ENCODE peak calls at places on chromosomes 5 and 9, in seven cellular contexts. C, X, E, K, L, D and S are unnamed samples.

GRCh38 chr5:161547573-161548471 is 1.3 kb upstream of the GABRB2 start:
- DNase-seq in E (no peak), C (peak), D (no peak), L (no peak), X (peak), K (no peak), S (no peak)

GRCh38 chr5:140833993-140834392 is at the start of gene PCDHA7:
- DNase-seq in D (no peak), L (no peak), C (no peak), X (no peak), K (peak), E (no peak), S (no peak)

GRCh38 chr9:116238225-116238624 is 84.6 kb downstream of the PAPPA start:
- DNase-seq in L (peak), E (no peak), X (no peak), K (peak), C (no peak), D (peak), S (no peak)

GRCh38 chr5:139404484-139404840 is 573 bp upstream of the SPATA24 start:
- DNase-seq in D (no peak), C (no peak), X (peak), E (no peak), K (no peak), L (no peak), S (no peak)

GRCh38 chr5:39415186-39415585 is 9.6 kb downstream of the DAB2 start:
- DNase-seq in D (no peak), X (no peak), E (no peak), C (no peak), L (no peak), K (no peak), S (no peak)

GRCh38 chr5:125012727-125013451 is 266.4 kb upstream of the ZNF608 start:
- DNase-seq in L (no peak), K (no peak), C (no peak), D (no peak), E (peak), X (no peak), S (no peak)

GRCh38 chr5:51684794-51685355 is 301.6 kb downstream of the ISL1 start:
- DNase-seq in E (no peak), D (no peak), X (no peak), L (no peak), C (no peak), K (no peak), S (no peak)

GRCh38 chr9:112430006-112430522 is 50.2 kb downstream of the HSDL2 start:
- DNase-seq in K (no peak), E (no peak), C (no peak), L (no peak), D (no peak), X (no peak), S (no peak)

GRCh38 chr5:61162832-61163567 is 732 bp upstream of the SMIM15 start:
- DNase-seq in C (peak), L (no peak), X (no peak), K (peak), E (peak), D (no peak), S (no peak)

GRCh38 chr5:21817668-21818419 is 1035.3 kb downstream of the CDH12 start:
- DNase-seq in L (no peak), D (no peak), C (no peak), X (no peak), E (no peak), K (no peak), S (no peak)

GRCh38 chr5:10288600-10289213 is 19.0 kb downstream of the CMBL start:
- DNase-seq in C (no peak), L (no peak), E (peak), D (no peak), K (no peak), X (no peak), S (no peak)

GRCh38 chr5:73816656-73817420 is 190.8 kb downstream of the ARHGEF28 start:
- DNase-seq in C (no peak), E (no peak), L (no peak), X (no peak), K (peak), D (peak), S (no peak)

GRCh38 chr9:133114451-133114885 is 6.6 kb downstream of the RALGDS start:
- DNase-seq in X (peak), L (no peak), E (peak), C (no peak), K (peak), D (no peak), S (peak)

GRCh38 chr5:113693205-113693553 is 179.7 kb downstream of the YTHDC2 start:
- DNase-seq in L (no peak), C (peak), D (no peak), E (no peak), X (no peak), K (no peak), S (no peak)

GRCh38 chr5:126811515-126812198 is 34.7 kb downstream of the LMNB1 start:
- DNase-seq in E (no peak), X (no peak), C (peak), D (peak), L (no peak), K (peak), S (no peak)

GRCh38 chr5:149387081-149387611 is 8.1 kb upstream of the IL17B start:
- DNase-seq in E (no peak), X (peak), D (no peak), C (no peak), L (no peak), K (peak), S (no peak)

GRCh38 chr5:51882647-51883046 is 499.4 kb downstream of the ISL1 start:
- DNase-seq in E (no peak), L (no peak), C (peak), D (no peak), X (no peak), K (no peak), S (no peak)

GRCh38 chr9:36401179-36401740 is 1.2 kb upstream of the RNF38 start:
- DNase-seq in K (peak), C (peak), E (peak), X (no peak), D (peak), L (no peak), S (peak)

GRCh38 chr9:18891946-18892670 is 140.9 kb downstream of the SAXO1 start:
- DNase-seq in C (no peak), E (no peak), X (no peak), K (no peak), L (no peak), D (no peak), S (no peak)

GRCh38 chr5:158398360-158399201 is 539.6 kb upstream of the CLINT1 start:
- DNase-seq in D (no peak), E (no peak), C (no peak), L (no peak), X (no peak), K (peak), S (no peak)

GRCh38 chr9:83959061-83959460 is 21.0 kb downstream of the HNRNPK start:
- DNase-seq in D (peak), K (peak), L (no peak), C (no peak), X (no peak), E (no peak), S (no peak)

GRCh38 chr9:127751269-127752054 is 16.4 kb upstream of the TOR2A start:
- DNase-seq in D (peak), E (no peak), C (peak), X (no peak), K (no peak), L (no peak), S (no peak)

GRCh38 chr9:36091028-36091953 is 45.2 kb upstream of the GLIPR2 start:
- DNase-seq in L (no peak), C (peak), K (peak), E (peak), X (no peak), D (peak), S (no peak)

GRCh38 chr5:158676642-158677489 is 422.9 kb downstream of the EBF1 start:
- DNase-seq in C (peak), D (no peak), K (no peak), X (no peak), E (no peak), L (no peak), S (no peak)

GRCh38 chr9:15499108-15499507 is 11.7 kb downstream of the PSIP1 start:
- DNase-seq in D (no peak), L (no peak), E (no peak), X (no peak), K (no peak), C (no peak), S (no peak)

GRCh38 chr5:68292316-68292715 is 76.8 kb downstream of the PIK3R1 start:
- DNase-seq in E (no peak), X (no peak), L (no peak), C (no peak), D (peak), K (peak), S (no peak)

GRCh38 chr5:178387061-178387855 is 154.7 kb upstream of the PHYKPL start:
- DNase-seq in D (no peak), E (no peak), K (no peak), C (no peak), L (no peak), X (peak), S (no peak)

GRCh38 chr5:429453-430188 is 13.4 kb upstream of the EXOC3 start:
- DNase-seq in D (peak), E (no peak), X (peak), C (no peak), L (no peak), K (peak), S (no peak)

GRCh38 chr9:116193636-116194035 is 40.0 kb downstream of the PAPPA start:
- DNase-seq in E (no peak), C (no peak), D (peak), L (peak), X (no peak), K (peak), S (no peak)

DNA sequence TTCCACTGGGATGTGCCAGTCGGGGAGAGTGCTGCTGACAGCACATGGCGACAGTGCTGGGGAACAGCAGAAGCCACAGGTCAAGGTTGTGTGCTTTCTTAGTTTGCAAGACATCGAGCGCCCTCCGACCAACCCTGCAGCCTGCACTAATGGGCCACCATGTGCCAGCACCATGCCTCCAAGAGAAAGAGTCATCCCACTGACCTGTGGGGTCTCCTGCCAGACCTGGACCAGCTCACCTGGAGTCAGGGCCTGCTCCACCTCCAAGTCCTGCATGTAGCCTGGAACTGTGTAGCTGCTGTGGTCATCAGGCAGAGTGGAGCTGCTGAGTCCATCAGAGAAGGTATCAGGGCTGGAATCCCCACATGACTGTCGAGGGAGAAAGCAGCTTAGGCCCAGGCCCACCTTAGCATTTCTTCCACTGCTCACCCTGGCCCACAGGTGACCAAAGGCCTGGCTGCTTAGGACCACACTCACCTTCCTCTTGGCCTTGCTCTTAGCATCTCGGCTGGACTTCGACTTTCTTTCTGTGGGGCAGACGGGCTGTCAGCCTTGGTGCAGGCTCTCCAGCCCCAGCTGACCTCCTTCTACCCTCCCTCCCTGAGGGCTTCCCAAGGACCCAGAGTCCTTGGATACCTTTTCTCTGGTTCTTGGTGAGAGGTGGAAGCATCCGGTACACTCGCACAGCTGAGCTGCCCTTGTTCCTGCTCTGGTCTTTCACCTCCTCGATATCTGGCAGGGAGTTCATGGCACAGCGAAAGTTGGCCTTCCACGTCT is 4.1 kb downstream of the IRF1 start:
- DNase-seq in C (no peak), D (no peak), E (no peak), L (no peak), K (no peak), X (no peak), S (no peak)
- H3K27ac ChIP-seq in C (no peak), D (no peak), E (no peak), L (no peak), K (no peak), X (no peak), S (no peak)

GRCh38 chr5:57844410-57844809 is 361.8 kb upstream of the ACTBL2 start:
- DNase-seq in X (no peak), K (no peak), E (no peak), D (no peak), L (no peak), C (peak), S (no peak)

GRCh38 chr5:57845025-57845424 is 362.4 kb upstream of the ACTBL2 start:
- DNase-seq in K (peak), D (no peak), X (no peak), L (no peak), C (no peak), E (no peak), S (no peak)

GRCh38 chr5:57853929-57854697 is 371.5 kb upstream of the ACTBL2 start:
- DNase-seq in L (no peak), X (no peak), E (no peak), D (no peak), K (no peak), C (no peak), S (no peak)

GRCh38 chr5:57855831-57856230 is 373.2 kb upstream of the ACTBL2 start:
- DNase-seq in K (no peak), E (no peak), L (no peak), C (no peak), D (no peak), X (no peak), S (no peak)

DNA sequence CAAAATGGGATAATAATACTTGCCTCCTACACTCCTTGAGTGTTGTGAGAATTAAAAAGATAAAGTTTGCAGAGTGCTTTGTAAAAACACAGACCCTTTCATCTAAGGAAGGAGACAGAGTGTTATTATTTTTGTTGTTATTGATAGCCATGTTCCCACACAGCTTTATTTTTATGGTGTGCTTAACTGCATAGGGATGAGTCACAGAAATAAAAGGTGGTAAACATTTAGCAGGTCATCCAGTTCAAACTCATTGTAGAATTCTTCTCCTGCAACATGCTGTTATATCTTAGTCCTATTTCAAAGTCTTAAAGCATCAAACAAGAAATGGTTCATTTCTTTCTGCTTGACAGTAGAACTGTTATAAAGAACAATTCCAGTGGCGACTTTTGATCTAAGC is 367.5 kb upstream of the ACTBL2 start:
- DNase-seq in D (no peak), X (no peak), C (no peak), L (no peak), E (no peak), K (no peak), S (no peak)
- H3K27ac ChIP-seq in D (no peak), X (no peak), C (no peak), L (no peak), E (no peak), K (no peak), S (no peak)

DNA sequence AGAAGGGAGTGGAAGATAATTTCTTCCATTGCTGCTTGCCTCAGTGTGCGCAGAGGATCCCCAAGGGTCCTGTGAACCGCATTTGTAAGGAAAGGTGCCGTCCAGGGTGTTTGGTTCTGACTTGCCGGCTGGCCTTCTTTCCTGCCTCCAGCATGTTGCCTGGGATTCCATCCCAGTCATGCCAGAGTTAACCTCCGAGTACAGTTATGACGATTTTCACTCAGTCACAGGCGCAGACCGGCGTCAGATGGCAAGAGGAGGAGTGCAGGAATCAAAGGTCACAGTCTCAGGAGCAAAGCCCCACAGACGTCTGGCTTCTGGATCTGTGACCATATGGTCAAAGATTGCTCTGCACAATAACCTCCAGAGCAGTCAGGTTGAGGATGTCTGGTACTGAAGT is 5.9 kb upstream of the GADD45G start:
- DNase-seq in L (no peak), D (no peak), X (no peak), K (no peak), E (no peak), C (no peak), S (no peak)
- H3K27ac ChIP-seq in L (no peak), D (no peak), X (no peak), K (no peak), E (no peak), C (no peak), S (no peak)

DNA sequence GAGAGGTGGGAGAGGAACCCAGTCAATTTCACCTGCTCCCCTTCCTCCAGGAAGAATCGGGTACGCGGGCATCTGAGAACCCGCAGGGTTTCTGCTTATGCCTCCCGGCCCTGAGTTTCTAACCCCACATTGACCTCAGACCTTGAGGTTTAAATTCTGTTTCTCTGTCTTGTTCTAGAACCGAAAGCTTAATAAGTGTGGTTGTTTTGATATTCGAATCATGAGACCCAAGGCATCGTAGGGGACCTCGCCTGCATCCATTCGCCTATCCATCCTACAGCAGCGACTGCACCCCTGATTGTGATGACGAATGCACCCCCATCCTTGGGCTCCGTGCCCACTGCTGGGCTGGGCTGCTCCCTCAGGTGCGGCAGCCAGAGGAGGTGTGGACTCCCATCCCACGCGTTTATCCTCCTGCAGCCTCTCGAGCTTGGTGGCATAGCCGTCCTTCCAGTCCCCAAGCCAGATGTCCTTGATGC is 80.8 kb upstream of the IER5L start:
- DNase-seq in D (no peak), L (no peak), C (no peak), X (peak), E (peak), K (no peak), S (no peak)
- H3K27ac ChIP-seq in D (no peak), L (no peak), C (no peak), X (peak), E (no peak), K (no peak), S (no peak)

DNA sequence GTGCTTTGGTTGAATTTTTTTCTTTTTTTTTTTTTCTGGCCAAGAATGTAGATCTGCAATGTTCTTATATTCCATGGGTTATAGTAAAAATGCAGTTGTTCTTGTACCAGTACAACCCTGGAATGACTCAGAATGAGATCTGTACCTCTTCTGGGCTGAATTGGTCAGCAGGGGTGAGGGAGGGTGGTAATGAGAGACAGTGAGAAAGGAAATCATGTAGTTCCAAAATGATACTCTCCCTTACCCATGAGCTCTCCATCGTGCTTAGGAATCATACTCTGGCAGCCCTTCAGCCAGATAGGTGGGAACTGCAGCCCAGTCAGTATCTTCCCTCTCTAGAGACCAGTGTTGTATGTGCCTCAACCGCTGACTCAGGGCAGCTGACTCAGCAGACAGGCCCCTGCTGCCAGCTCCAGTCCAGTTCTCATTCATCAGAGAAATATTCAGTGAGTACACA is 2.1 kb upstream of the GLIS3 start:
- DNase-seq in K (peak), E (peak), C (peak), X (no peak), L (no peak), D (peak), S (peak)
- H3K27ac ChIP-seq in K (peak), E (peak), C (no peak), X (no peak), L (peak), D (peak), S (no peak)

GRCh38 chr9:123036886-123037540 is 3.5 kb downstream of the GPR21 start:
- DNase-seq in K (no peak), C (no peak), X (no peak), E (no peak), L (no peak), D (no peak), S (no peak)
- H3K27ac ChIP-seq in K (peak), C (no peak), X (peak), E (no peak), L (no peak), D (no peak), S (no peak)

DNA sequence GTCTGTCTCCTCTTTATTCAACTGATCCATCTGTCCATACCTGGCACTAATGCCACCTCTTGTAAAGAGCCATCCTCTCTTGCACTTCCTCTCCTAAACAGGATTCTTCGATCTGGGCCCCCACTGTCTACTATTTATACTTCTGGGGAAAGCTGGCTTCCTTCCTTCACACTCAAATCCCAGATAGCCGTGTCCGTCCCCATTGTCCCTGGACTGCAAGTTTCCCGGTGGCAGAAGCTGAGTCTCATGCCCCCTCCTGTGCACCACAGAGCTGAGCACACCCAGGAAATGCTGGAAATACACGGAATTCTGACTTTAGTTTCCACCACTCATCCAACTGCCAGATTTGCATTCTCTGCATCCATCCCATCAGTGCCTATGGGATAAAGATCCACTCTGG is 84.0 kb downstream of the MARCHF11 start:
- DNase-seq in E (no peak), K (no peak), C (no peak), X (no peak), D (no peak), L (no peak), S (no peak)
- H3K27ac ChIP-seq in E (no peak), K (no peak), C (no peak), X (no peak), D (no peak), L (no peak), S (no peak)

DNA sequence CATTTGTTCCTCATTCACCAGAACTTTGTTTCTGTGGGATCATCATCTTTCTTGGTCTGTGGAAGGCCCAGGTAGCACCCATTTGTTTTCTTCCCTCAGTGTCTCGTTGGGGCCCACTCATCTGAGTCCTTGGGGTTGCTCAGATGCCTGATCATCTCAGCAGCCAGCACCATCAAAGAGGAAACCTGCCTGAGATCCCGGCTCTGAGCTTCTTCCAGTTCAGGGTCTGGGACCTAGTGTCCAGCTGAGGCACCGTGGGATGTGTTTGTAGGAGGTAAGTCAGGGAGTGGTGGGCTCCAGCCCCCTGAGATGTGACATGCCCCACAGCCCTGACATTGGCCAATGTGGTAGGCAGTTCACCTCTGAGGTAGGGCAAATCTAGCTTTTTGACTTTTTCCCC is 9.4 kb upstream of the CD180 start:
- DNase-seq in D (no peak), C (no peak), L (no peak), K (no peak), X (no peak), E (no peak), S (no peak)
- H3K27ac ChIP-seq in D (no peak), C (no peak), L (no peak), K (peak), X (no peak), E (no peak), S (no peak)